ENCODE peak calls at places on chromosomes 6 and 20, in five cellular contexts. One of them, this sample, is unnamed.

GRCh38 chr6:66526061-66526460 is 819.0 kb upstream of the EYS start:
- DNase-seq in A549: no peak
- DNase-seq in stomach: no peak
- DNase-seq in IMR-90: no peak
- DNase-seq in transverse colon: no peak
- DNase-seq in this sample: no peak

GRCh38 chr6:79719248-79719975 is 88.3 kb downstream of the SH3BGRL2 start:
- DNase-seq in A549: no peak
- DNase-seq in stomach: peak
- DNase-seq in IMR-90: peak
- DNase-seq in transverse colon: no peak
- DNase-seq in this sample: no peak

GRCh38 chr6:154386848-154387717 is 30.5 kb upstream of the IPCEF1 start:
- DNase-seq in A549: no peak
- DNase-seq in stomach: no peak
- DNase-seq in IMR-90: peak
- DNase-seq in transverse colon: no peak
- DNase-seq in this sample: no peak

GRCh38 chr20:17682889-17683198 is 802 bp upstream of the RRBP1 start:
- DNase-seq in A549: no peak
- DNase-seq in stomach: no peak
- DNase-seq in IMR-90: no peak
- DNase-seq in transverse colon: no peak
- DNase-seq in this sample: no peak

GRCh38 chr20:1320902-1321653 is 7.9 kb downstream of the SDCBP2 start:
- DNase-seq in A549: no peak
- DNase-seq in stomach: no peak
- DNase-seq in IMR-90: no peak
- DNase-seq in transverse colon: no peak
- DNase-seq in this sample: no peak

GRCh38 chr6:158321960-158322359 is 9.7 kb downstream of the TULP4 start:
- DNase-seq in A549: no peak
- DNase-seq in stomach: no peak
- DNase-seq in IMR-90: peak
- DNase-seq in transverse colon: no peak
- DNase-seq in this sample: no peak

GRCh38 chr6:167676000-167676665 is 150.6 kb upstream of the AFDN start:
- DNase-seq in A549: no peak
- DNase-seq in stomach: peak
- DNase-seq in IMR-90: no peak
- DNase-seq in transverse colon: peak
- DNase-seq in this sample: peak

GRCh38 chr6:44642870-44643522 is 255.5 kb downstream of the CDC5L start:
- DNase-seq in A549: no peak
- DNase-seq in stomach: no peak
- DNase-seq in IMR-90: peak
- DNase-seq in transverse colon: no peak
- DNase-seq in this sample: no peak

GRCh38 chr6:89745096-89745495 is 74.5 kb downstream of the MDN1 start:
- DNase-seq in A549: no peak
- DNase-seq in stomach: no peak
- DNase-seq in IMR-90: no peak
- DNase-seq in transverse colon: no peak
- DNase-seq in this sample: no peak

GRCh38 chr6:36364669-36365479 is 22.6 kb downstream of the ETV7 start:
- DNase-seq in A549: no peak
- DNase-seq in stomach: peak
- DNase-seq in IMR-90: peak
- DNase-seq in transverse colon: no peak
- DNase-seq in this sample: no peak

GRCh38 chr20:37253087-37253486 is 8.5 kb downstream of the GHRH start:
- DNase-seq in A549: no peak
- DNase-seq in stomach: no peak
- DNase-seq in IMR-90: no peak
- DNase-seq in transverse colon: no peak
- DNase-seq in this sample: no peak

GRCh38 chr6:142187209-142187608 is 40.1 kb downstream of the VTA1 start:
- DNase-seq in A549: no peak
- DNase-seq in stomach: no peak
- DNase-seq in IMR-90: peak
- DNase-seq in transverse colon: no peak
- DNase-seq in this sample: no peak

GRCh38 chr6:131669891-131670290 is 31.3 kb downstream of the OR2A4 start:
- DNase-seq in A549: no peak
- DNase-seq in stomach: no peak
- DNase-seq in IMR-90: no peak
- DNase-seq in transverse colon: no peak
- DNase-seq in this sample: no peak

GRCh38 chr6:160034346-160034930 is 65.6 kb downstream of the IGF2R start:
- DNase-seq in A549: no peak
- DNase-seq in stomach: no peak
- DNase-seq in IMR-90: no peak
- DNase-seq in transverse colon: no peak
- DNase-seq in this sample: no peak

GRCh38 chr6:163228041-163228440 is 186.5 kb upstream of the QKI start:
- DNase-seq in A549: no peak
- DNase-seq in stomach: no peak
- DNase-seq in IMR-90: no peak
- DNase-seq in transverse colon: no peak
- DNase-seq in this sample: no peak

GRCh38 chr6:45431314-45432058 is 53.8 kb upstream of the SUPT3H start:
- DNase-seq in A549: no peak
- DNase-seq in stomach: no peak
- DNase-seq in IMR-90: no peak
- DNase-seq in transverse colon: no peak
- DNase-seq in this sample: no peak

GRCh38 chr6:48111143-48111506 is at the start of gene PTCHD4:
- DNase-seq in A549: no peak
- DNase-seq in stomach: no peak
- DNase-seq in IMR-90: peak
- DNase-seq in transverse colon: no peak
- DNase-seq in this sample: no peak

GRCh38 chr6:69631552-69632346 is 165.1 kb downstream of the LMBRD1 start:
- DNase-seq in A549: no peak
- DNase-seq in stomach: no peak
- DNase-seq in IMR-90: no peak
- DNase-seq in transverse colon: no peak
- DNase-seq in this sample: no peak

GRCh38 chr6:110180228-110181008 is at the start of gene CDC40:
- DNase-seq in A549: peak
- DNase-seq in stomach: peak
- DNase-seq in IMR-90: no peak
- DNase-seq in transverse colon: peak
- DNase-seq in this sample: peak
- TF ChIP-seq POLR2A in A549: peak
- TF ChIP-seq POLR2A in stomach: no peak
- TF ChIP-seq POLR2A in IMR-90: no peak
- TF ChIP-seq POLR2A in transverse colon: peak
- TF ChIP-seq POLR2A in this sample: no peak

DNA sequence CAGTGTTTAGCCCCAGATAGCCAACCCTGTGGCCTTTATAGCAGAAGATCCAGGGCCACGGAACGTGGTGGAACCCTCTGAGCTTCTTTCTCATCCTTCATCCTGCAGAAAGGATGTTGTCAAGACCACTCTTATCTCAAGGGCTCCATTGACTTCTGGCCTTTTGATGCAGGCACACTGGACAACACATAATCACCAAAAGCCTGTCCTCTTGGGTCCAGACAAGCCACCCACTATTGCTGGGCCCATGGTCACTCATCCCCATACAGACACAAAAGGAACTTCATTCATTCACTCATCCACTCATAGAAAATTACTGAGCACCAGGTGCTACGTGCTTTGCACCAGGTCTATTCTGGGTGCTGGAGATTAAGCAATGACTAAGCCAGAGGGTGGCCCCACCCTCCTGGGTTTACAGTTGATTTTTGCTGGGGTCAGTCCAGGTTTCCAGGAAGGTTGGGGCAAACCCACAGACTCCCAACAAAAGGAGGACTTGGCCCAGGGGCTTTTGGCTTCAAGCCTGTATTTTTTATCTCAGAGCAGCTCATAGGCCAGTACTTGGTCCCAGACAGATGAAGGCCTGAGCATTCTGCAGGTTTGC is 2.4 kb downstream of the CST8 start:
- DNase-seq in A549: no peak
- DNase-seq in stomach: no peak
- DNase-seq in IMR-90: no peak
- DNase-seq in transverse colon: no peak
- DNase-seq in this sample: no peak
- H3K27ac ChIP-seq in A549: no peak
- H3K27ac ChIP-seq in stomach: no peak
- H3K27ac ChIP-seq in IMR-90: no peak
- H3K27ac ChIP-seq in transverse colon: no peak
- H3K27ac ChIP-seq in this sample: no peak

GRCh38 chr6:135410856-135411255 is 86.7 kb downstream of the AHI1 start:
- DNase-seq in A549: no peak
- DNase-seq in stomach: no peak
- DNase-seq in IMR-90: no peak
- DNase-seq in transverse colon: no peak
- DNase-seq in this sample: no peak

GRCh38 chr6:135411849-135412248 is 85.7 kb downstream of the AHI1 start:
- DNase-seq in A549: no peak
- DNase-seq in stomach: no peak
- DNase-seq in IMR-90: no peak
- DNase-seq in transverse colon: no peak
- DNase-seq in this sample: no peak

DNA sequence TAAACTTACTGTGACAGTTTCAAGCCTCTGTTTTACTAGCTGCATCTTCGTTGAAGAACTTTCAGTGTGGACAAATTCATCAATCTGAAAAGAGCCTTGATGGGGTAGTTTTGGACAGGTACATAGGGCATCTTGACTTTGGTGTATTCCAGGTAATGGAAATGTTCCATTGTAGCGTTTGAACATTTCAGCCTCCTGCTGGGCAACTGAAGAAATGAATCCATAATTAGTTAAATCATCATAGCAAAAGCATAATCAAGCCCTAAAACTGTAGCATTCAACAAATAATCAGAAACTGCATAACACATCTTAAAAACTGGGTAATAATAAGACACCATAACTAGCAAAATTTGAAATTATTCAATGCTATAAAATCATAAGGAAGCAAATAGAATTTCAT is 86.2 kb downstream of the AHI1 start:
- DNase-seq in A549: no peak
- DNase-seq in stomach: no peak
- DNase-seq in IMR-90: no peak
- DNase-seq in transverse colon: no peak
- DNase-seq in this sample: no peak
- TF ChIP-seq CTCF in A549: no peak
- TF ChIP-seq CTCF in stomach: no peak
- TF ChIP-seq CTCF in IMR-90: peak
- TF ChIP-seq CTCF in transverse colon: peak
- TF ChIP-seq CTCF in this sample: no peak

GRCh38 chr6:83065511-83066192 is at the start of gene UBE3D:
- DNase-seq in A549: peak
- DNase-seq in stomach: peak
- DNase-seq in IMR-90: peak
- DNase-seq in transverse colon: peak
- DNase-seq in this sample: peak
- TF ChIP-seq POLR2A in A549: peak
- TF ChIP-seq POLR2A in stomach: no peak
- TF ChIP-seq POLR2A in IMR-90: no peak
- TF ChIP-seq POLR2A in transverse colon: peak
- TF ChIP-seq POLR2A in this sample: no peak

DNA sequence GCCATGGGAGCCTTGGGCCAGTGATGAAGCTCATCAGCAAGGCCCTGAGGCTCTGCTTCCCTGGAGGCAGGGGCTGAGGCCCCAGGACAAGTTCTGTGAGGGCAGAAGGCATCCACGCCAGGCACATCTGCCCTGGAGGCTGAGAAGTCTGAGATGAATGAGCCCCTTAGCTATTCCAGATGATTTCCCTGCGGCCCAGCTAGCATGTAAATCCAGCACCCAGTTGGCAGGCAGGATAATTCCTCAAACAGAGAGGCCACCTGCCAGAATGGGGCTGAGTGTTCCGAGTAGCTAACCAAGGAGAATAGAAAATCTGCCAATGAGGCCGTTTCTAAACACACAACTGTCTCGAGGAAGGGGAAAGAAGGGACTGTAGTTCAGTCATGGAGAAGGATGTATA is 211.5 kb upstream of the CDYL start:
- DNase-seq in A549: no peak
- DNase-seq in stomach: no peak
- DNase-seq in IMR-90: no peak
- DNase-seq in transverse colon: no peak
- DNase-seq in this sample: no peak
- H3K27ac ChIP-seq in A549: no peak
- H3K27ac ChIP-seq in stomach: no peak
- H3K27ac ChIP-seq in IMR-90: no peak
- H3K27ac ChIP-seq in transverse colon: peak
- H3K27ac ChIP-seq in this sample: no peak

GRCh38 chr6:63576147-63576772 is 4.0 kb downstream of the LOC128125822 start:
- DNase-seq in A549: no peak
- DNase-seq in stomach: no peak
- DNase-seq in IMR-90: no peak
- DNase-seq in transverse colon: no peak
- DNase-seq in this sample: no peak
- TF ChIP-seq CTCF in A549: no peak
- TF ChIP-seq CTCF in stomach: no peak
- TF ChIP-seq CTCF in IMR-90: no peak
- TF ChIP-seq CTCF in transverse colon: no peak
- TF ChIP-seq CTCF in this sample: no peak

DNA sequence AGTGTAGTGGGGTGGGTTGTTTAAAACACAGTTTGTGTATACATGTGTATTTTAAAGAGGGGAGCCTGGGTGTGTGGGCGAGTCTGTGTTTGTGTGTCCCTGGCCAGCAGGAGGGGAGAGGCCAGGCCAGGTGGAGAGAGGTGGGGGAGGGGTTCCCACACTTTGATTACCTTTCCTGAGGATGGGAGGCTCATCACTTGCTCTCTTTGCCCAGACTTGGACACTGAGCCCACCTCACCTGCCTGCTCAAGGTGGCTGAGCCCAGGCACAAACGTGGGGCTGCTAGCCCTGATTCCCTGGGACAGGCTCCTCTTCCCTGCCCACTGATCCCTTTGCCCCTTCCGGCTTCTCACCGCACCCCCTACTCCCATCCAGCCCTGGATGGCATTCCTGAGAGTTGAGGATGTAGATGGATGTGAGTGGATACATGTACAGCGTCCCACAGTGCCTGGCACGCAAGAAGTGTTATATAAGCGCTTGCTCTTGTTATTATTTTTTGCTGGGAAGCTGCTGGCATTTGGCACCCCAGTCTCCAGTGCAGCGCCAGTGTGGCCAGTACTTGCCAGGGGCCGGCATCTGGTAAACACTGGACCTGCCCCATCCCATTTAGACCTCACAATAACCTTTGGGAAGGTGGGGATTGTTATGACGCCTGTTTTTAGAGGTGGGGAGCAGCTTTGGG is 2.7 kb downstream of the CEBPB start:
- DNase-seq in A549: no peak
- DNase-seq in stomach: no peak
- DNase-seq in IMR-90: peak
- DNase-seq in transverse colon: no peak
- DNase-seq in this sample: peak
- TF ChIP-seq POLR2A in A549: no peak
- TF ChIP-seq POLR2A in stomach: no peak
- TF ChIP-seq POLR2A in IMR-90: peak
- TF ChIP-seq POLR2A in transverse colon: no peak
- TF ChIP-seq POLR2A in this sample: no peak

This sample was measured in ovary.